ENCODE peak calls at places on chromosomes 3 and 15, in four cellular contexts. U is endothelial cell, N is colonic mucosa, D is GM12864. I is an unnamed sample.

GRCh38 chr3:18556503-18556902 is 131.4 kb upstream of the SATB1 start:
- DNase-seq in U (no peak), N (no peak), D (no peak), I (no peak)

GRCh38 chr3:11185144-11185543 is 30.9 kb downstream of the HRH1 start:
- DNase-seq in U (no peak), N (no peak), D (no peak), I (no peak)

GRCh38 chr15:66961407-66961884 is 104.0 kb upstream of the SMAD3 start:
- DNase-seq in U (no peak), N (no peak), D (no peak), I (no peak)

GRCh38 chr3:122874116-122874515 is 79.2 kb downstream of the SLC49A4 start:
- DNase-seq in U (no peak), N (no peak), D (no peak), I (no peak)

GRCh38 chr15:84946772-84947489 is 34.7 kb upstream of the PDE8A start:
- DNase-seq in U (no peak), N (no peak), D (no peak), I (no peak)

GRCh38 chr3:127220497-127220896 is 27.6 kb downstream of the PRR23E start:
- DNase-seq in U (no peak), N (no peak), D (no peak), I (no peak)

GRCh38 chr3:186094696-186095095 is 14.2 kb downstream of the ETV5 start:
- DNase-seq in U (no peak), N (no peak), D (no peak), I (no peak)

GRCh38 chr3:45778761-45779201 is 17.6 kb downstream of the SLC6A20 start:
- DNase-seq in U (no peak), N (no peak), D (no peak), I (no peak)

GRCh38 chr15:99105516-99106341 is 849 bp downstream of the SYNM start:
- DNase-seq in U (peak), N (peak), D (no peak), I (no peak)

GRCh38 chr3:55647086-55647485 is 160.0 kb upstream of the WNT5A start:
- DNase-seq in U (no peak), N (no peak), D (no peak), I (no peak)

GRCh38 chr3:42803800-42804112 is 534 bp downstream of the HIGD1A start:
- DNase-seq in U (peak), N (peak), D (no peak), I (peak)

I was measured in HuH-7.5.